ENCODE peak calls at places on chromosomes 13 and 19, in five cellular contexts. J, L, D, I and X are unnamed samples.

GRCh38 chr13:31267126-31267784 is 67.5 kb downstream of the B3GLCT start:
- DNase-seq in J (no peak), D (no peak), I (no peak), L (no peak), X (no peak)

GRCh38 chr19:1087813-1088418 is 7.3 kb downstream of the POLR2E start:
- DNase-seq in D (peak), I (no peak), J (no peak), L (no peak), X (no peak)

GRCh38 chr19:55117063-55117635 is 288 bp downstream of the PPP1R12C start:
- DNase-seq in I (peak), J (no peak), D (no peak), L (no peak), X (peak)

GRCh38 chr19:1942078-1942933 is 1.3 kb downstream of the CSNK1G2 start:
- DNase-seq in D (peak), J (peak), L (no peak), I (peak), X (peak)

GRCh38 chr19:33446156-33446917 is 72.8 kb downstream of the CEBPG start:
- DNase-seq in J (no peak), L (no peak), I (peak), D (no peak), X (no peak)

GRCh38 chr19:4580021-4580901 is 20.8 kb upstream of the SEMA6B start:
- DNase-seq in L (no peak), D (no peak), I (peak), J (no peak), X (no peak)

GRCh38 chr19:32041681-32042292 is 303.6 kb upstream of the ZNF507 start:
- DNase-seq in L (no peak), D (no peak), I (peak), J (peak), X (no peak)

GRCh38 chr19:719081-719512 is 10.4 kb downstream of the PALM start:
- DNase-seq in L (no peak), I (no peak), J (no peak), D (peak), X (no peak)

GRCh38 chr13:26299168-26299788 is 45.3 kb downstream of the CDK8 start:
- DNase-seq in D (no peak), J (no peak), I (no peak), L (no peak), X (no peak)

GRCh38 chr19:28972144-28972543 is 240.8 kb downstream of the UQCRFS1 start:
- DNase-seq in L (no peak), D (no peak), I (no peak), J (no peak), X (no peak)

GRCh38 chr13:47798906-47799305 is 202.2 kb downstream of the SUCLA2 start:
- DNase-seq in L (no peak), I (no peak), J (peak), D (no peak), X (no peak)

GRCh38 chr19:17580470-17581000 is 25.1 kb downstream of the COLGALT1 start:
- DNase-seq in D (no peak), J (no peak), L (no peak), I (no peak), X (no peak)

GRCh38 chr13:20869540-20869939 is 33.0 kb downstream of the XPO4 start:
- DNase-seq in I (no peak), L (no peak), J (peak), D (no peak), X (no peak)

GRCh38 chr13:113802090-113802531 is 43.1 kb downstream of the TMEM255B start:
- DNase-seq in J (no peak), D (peak), I (peak), L (peak), X (no peak)

GRCh38 chr13:113801289-113801961 is 42.4 kb downstream of the TMEM255B start:
- DNase-seq in J (no peak), D (no peak), L (no peak), I (no peak), X (no peak)

GRCh38 chr13:113803409-113804016 is 44.5 kb downstream of the TMEM255B start:
- DNase-seq in J (no peak), L (no peak), D (no peak), I (no peak), X (no peak)

GRCh38 chr13:113804017-113804702 is 45.1 kb downstream of the TMEM255B start:
- DNase-seq in J (no peak), L (no peak), D (no peak), I (no peak), X (no peak)

DNA sequence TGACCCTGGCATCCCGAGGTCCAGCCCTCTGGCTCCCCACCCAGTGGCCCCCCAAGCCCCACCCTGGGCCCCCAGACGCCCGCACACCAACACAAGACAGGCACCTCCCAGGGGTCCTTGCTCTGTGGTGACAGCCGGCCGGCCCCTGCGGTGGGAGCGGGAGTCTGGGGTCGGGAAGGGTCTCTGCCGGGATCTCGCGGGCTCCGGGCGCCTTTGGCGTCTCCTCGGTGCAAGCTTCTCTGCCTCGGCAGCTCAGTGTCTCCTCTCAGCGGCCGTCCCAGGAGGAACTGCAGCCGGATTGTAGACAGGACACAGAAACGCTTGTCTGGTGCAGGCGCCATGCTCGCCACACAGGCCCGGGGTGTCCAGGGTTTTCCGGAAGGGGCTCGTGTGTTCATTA is 43.7 kb downstream of the TMEM255B start:
- DNase-seq in I (no peak), J (no peak), D (no peak), L (no peak), X (no peak)
- TF ChIP-seq CTCF in I (no peak), J (no peak), D (no peak), L (peak), X (no peak)

DNA sequence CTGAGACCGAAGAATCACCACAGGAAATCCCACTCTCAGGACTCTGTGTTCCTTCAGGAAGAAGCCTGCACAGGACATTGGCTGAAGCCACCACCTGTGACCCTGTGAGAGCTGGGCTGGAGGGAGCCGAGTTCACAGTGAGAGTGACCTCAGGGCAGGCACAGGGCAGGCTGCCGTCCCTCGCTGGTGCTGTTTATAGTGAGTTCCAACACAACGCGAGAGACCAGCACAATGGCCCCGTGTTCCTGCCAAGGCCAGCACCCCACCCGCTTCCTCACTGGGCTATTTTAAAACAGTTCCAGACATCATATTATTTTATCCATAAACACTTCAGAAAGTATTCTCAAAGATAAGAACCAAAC is 18.4 kb upstream of the GAS6 start:
- DNase-seq in I (no peak), D (peak), J (no peak), L (no peak), X (no peak)
- TF ChIP-seq CTCF in I (no peak), D (no peak), J (no peak), L (no peak), X (no peak)

GRCh38 chr13:38417727-38418126 is 68.1 kb downstream of the UFM1 start:
- DNase-seq in J (peak), L (no peak), D (peak), I (no peak), X (peak)
- TF ChIP-seq CTCF in J (peak), L (peak), D (peak), I (peak), X (peak)

GRCh38 chr19:47796785-47797184 is 7.6 kb downstream of the TPRX1 start:
- DNase-seq in I (no peak), D (no peak), L (no peak), J (no peak), X (no peak)

GRCh38 chr19:47797996-47798903 is 6.1 kb downstream of the TPRX1 start:
- DNase-seq in I (no peak), J (no peak), D (no peak), L (no peak), X (no peak)

GRCh38 chr19:47792616-47793015 is 11.7 kb downstream of the TPRX1 start:
- DNase-seq in I (no peak), L (no peak), D (no peak), J (no peak), X (no peak)

GRCh38 chr19:47790398-47790814 is 11.9 kb downstream of the SELENOW start:
- DNase-seq in L (no peak), I (peak), J (peak), D (peak), X (peak)

GRCh38 chr19:47794526-47794925 is 9.8 kb downstream of the TPRX1 start:
- DNase-seq in J (no peak), D (no peak), I (no peak), L (no peak), X (no peak)
- TF ChIP-seq CTCF in J (peak), D (no peak), I (no peak), L (no peak), X (no peak)

DNA sequence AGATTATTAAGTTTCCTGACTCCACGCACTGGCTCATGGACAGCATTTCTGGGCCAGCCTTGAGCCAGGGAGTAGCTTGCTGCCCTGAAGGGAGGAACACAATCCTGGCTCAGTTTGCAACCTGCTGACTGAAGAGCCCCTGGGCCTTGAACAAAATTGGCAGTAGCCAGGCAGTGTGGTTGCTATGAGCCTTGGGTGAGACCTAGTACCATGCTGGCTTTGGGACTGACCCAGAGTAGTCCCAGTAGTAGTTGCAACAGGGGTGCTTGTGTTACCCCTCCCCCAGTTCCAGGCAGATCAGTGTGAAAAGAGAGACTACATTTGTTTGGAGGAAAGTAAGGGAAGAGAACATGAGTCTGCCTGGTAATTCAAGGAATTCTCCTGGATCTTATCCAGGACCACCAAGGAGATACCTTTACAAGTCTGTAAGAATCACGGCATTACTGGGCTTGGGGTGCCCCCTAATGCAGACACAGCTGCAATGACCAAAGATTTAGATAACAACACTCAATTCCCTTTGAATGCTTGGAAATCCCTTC is 22.0 kb downstream of the ITGBL1 start:
- DNase-seq in D (peak), J (peak), L (peak), I (peak), X (peak)
- TF ChIP-seq CTCF in D (peak), J (peak), L (peak), I (no peak), X (no peak)

GRCh38 chr19:3036119-3036794 is 7.2 kb upstream of the TLE2 start:
- DNase-seq in J (peak), I (peak), L (peak), D (peak), X (peak)

GRCh38 chr19:3034845-3035541 is 5.9 kb upstream of the TLE2 start:
- DNase-seq in D (peak), I (no peak), L (no peak), J (no peak), X (no peak)

GRCh38 chr19:3035542-3036118 is 6.5 kb upstream of the TLE2 start:
- DNase-seq in L (peak), D (peak), I (peak), J (peak), X (peak)

GRCh38 chr19:3033595-3034193 is 4.6 kb upstream of the TLE2 start:
- DNase-seq in I (no peak), J (no peak), D (no peak), L (no peak), X (no peak)

GRCh38 chr19:3034194-3034844 is 5.2 kb upstream of the TLE2 start:
- DNase-seq in D (no peak), I (no peak), J (no peak), L (peak), X (no peak)
- TF ChIP-seq CTCF in D (no peak), I (no peak), J (no peak), L (no peak), X (no peak)

GRCh38 chr19:46226438-46226973 is 3.0 kb upstream of the IGFL1 start:
- DNase-seq in D (no peak), I (no peak), J (no peak), L (no peak), X (no peak)
- TF ChIP-seq CTCF in D (no peak), I (no peak), J (no peak), L (no peak), X (no peak)

DNA sequence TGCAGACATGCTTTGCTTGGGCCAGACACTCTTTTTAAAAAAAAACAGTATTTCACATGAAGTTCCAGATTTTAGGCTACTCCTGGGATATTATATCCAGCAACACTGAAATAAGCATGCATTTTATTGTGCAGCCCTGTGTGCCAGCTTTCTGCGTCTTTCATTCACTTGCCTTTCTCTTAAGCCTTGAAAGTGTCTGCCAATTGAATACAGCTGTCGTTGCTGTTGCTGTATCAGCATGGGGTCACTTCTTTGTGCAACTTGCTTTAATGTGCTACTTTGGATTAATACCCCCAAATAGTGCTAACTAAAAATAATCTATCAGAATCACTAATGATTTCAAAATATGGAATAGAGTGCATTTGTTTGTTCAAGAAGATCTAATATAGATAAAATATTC is 657.8 kb downstream of the SLITRK6 start:
- DNase-seq in I (no peak), D (no peak), L (no peak), J (peak), X (no peak)
- TF ChIP-seq CTCF in I (no peak), D (no peak), L (no peak), J (no peak), X (no peak)

DNA sequence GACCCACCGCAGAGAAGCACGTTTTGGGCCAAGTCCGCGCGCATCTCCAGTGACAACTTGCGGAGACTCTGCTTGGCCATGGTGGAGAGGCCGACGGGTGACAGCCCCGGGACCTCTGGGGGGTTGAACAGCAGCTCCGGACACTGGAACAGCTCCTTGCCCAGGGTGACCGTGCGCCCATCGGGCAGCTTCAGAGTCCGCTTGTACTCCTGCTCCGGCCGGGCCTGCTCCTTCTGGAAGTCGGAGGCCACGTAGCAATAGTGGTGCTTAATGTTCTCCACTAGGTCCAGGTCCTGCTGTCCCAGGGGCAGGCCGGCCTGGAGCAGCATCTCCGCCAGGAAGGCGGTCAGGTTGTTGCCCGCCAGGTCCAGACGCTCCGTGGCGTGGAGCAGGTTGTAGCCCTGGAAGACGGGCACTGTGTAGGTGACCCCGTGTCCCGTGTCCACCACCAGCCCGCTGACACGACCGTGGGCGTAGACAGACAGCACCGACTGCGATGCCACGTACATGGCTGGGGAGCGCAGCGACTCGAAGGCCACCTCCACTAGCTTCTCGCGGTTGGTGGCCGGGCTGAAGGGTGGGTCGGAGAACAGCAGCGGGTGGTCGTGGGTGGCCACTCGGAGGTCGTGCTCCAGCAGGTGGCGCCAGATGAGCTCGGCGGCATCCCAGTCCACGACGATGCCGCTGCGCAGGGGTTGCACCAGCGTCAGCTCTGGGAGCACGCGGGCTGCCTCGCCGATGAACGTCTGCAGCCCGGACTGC is 743 bp downstream of the ACTL9 start:
- DNase-seq in I (peak), J (no peak), L (no peak), D (no peak), X (no peak)
- TF ChIP-seq CTCF in I (peak), J (peak), L (no peak), D (no peak), X (no peak)